ENCODE peak calls at places on chromosomes 6 and 20, in seven cellular contexts. U is cardiac muscle cell; H is RWPE1; P is CD8-positive, alpha-beta memory T cell; Y is GM23338; V is left lung; O is PC-9. A is an unnamed sample.
A peak's percentile ranks its signal among the peaks of the same experiment; 100 is the strongest.

GRCh38 chr6:37100740-37101139 is 69.2 kb upstream of the PIM1 start:
- DNase-seq in U (no peak), O (no peak), Y (no peak), V (no peak), H (no peak), P (no peak), A (no peak)

GRCh38 chr6:103079867-103080266 is 1686.4 kb downstream of the GRIK2 start:
- DNase-seq in P (no peak), O (no peak), V (no peak), H (no peak), U (no peak), Y (no peak), A (no peak)

GRCh38 chr20:57317789-57318371 is 11.7 kb upstream of the SPO11 start:
- DNase-seq in P (no peak), O (peak; percentile 15), U (no peak), H (no peak), Y (no peak), V (no peak), A (no peak)

GRCh38 chr6:8889514-8889913 is 454.2 kb upstream of the SLC35B3 start:
- DNase-seq in O (no peak), P (no peak), H (no peak), V (no peak), Y (no peak), U (no peak), A (no peak)

GRCh38 chr6:105675715-105676397 is 273.0 kb upstream of the PREP start:
- DNase-seq in P (no peak), Y (no peak), H (peak; percentile 68), O (no peak), V (no peak), U (no peak), A (no peak)

GRCh38 chr20:44166477-44166876 is 20.5 kb downstream of the JPH2 start:
- DNase-seq in P (no peak), Y (no peak), O (peak; percentile 57), H (no peak), V (no peak), U (peak; percentile 85), A (no peak)

GRCh38 chr20:35008411-35009342 is 53.0 kb downstream of the MYH7B start:
- DNase-seq in Y (no peak), H (no peak), V (peak; percentile 30), U (no peak), P (no peak), O (no peak), A (no peak)

GRCh38 chr6:99940582-99940981 is 53.4 kb downstream of the MCHR2 start:
- DNase-seq in U (no peak), Y (peak; percentile 15), H (no peak), O (no peak), V (no peak), P (no peak), A (no peak)

GRCh38 chr6:112150363-112150762 is 63.0 kb downstream of the FAM229B start:
- DNase-seq in Y (no peak), H (no peak), O (no peak), V (no peak), P (no peak), U (no peak), A (no peak)

GRCh38 chr6:99611148-99611547 is 4.5 kb downstream of the PRDM13 start:
- DNase-seq in H (no peak), O (no peak), P (no peak), U (no peak), Y (peak; percentile 37), V (no peak), A (no peak)

GRCh38 chr20:59015411-59015810 is 3.8 kb upstream of the TUBB1 start:
- DNase-seq in Y (no peak), H (no peak), U (no peak), V (no peak), P (no peak), O (no peak), A (no peak)

GRCh38 chr6:8794420-8794819 is 359.1 kb upstream of the SLC35B3 start:
- DNase-seq in H (no peak), P (no peak), O (no peak), U (no peak), Y (no peak), V (no peak), A (no peak)

GRCh38 chr6:153059757-153060156 is 57.2 kb upstream of the MTRF1L start:
- DNase-seq in H (no peak), Y (peak; percentile 44), U (no peak), V (no peak), O (no peak), P (no peak), A (no peak)

GRCh38 chr6:287500-287883 is 4.8 kb upstream of the DUSP22 start:
- DNase-seq in V (no peak), U (no peak), Y (no peak), P (no peak), H (no peak), O (no peak), A (no peak)

GRCh38 chr6:75345413-75345812 is 60.8 kb upstream of the TMEM30A start:
- DNase-seq in V (no peak), O (no peak), U (no peak), H (no peak), P (no peak), Y (no peak), A (no peak)

GRCh38 chr6:38279423-38279822 is 360.3 kb downstream of the BTBD9 start:
- DNase-seq in H (no peak), Y (no peak), V (no peak), P (no peak), U (peak; percentile 34), O (no peak), A (no peak)

GRCh38 chr6:148239215-148239614 is 103.4 kb upstream of the SASH1 start:
- DNase-seq in V (no peak), H (no peak), Y (no peak), O (peak; percentile 14), U (no peak), P (no peak), A (no peak)

DNA sequence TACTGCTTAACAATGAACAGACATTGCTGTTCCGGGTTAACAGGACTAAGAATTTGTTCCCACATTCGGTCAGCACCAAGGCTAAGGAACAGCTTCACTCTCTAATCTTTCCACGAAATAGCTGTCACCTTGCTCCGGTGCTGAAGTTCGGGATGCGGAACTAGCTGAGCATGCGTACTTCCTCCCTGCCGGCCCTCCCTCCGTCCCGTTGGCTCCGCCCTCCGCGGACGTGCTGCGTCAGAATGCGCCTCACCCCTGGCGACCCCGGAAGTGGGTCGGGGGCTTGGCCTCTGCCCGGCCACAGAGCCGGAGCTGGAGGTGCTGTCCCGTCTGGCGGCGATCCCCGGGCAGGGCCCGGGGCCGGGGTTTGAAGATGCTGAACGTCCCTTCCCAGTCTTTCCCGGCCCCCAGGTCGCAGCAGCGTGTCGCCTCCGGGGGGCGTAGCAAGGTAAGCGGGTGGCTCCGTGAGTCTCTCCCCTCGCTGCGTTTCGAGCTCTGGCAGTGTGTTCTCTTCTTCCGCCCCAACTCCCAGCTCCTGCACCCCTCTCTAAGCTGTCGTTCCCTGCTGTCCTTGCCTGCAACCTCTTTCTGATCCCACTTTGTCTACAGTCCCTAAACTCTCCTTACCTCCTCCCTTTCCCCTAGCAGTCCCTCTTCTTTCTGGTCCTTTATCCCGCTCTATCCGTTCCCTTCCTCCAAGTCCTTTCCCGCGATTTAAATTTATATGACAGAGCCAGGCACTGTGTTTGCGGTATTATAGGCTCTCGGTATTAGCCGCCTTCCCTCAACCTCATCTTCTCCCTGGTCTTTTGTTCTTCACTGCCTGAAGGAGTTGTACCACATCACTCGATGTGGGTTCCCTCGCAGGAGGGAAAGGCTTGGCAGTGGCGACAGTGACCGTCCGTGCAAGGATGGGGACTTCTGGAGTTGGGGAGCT is at the start of gene CYB5R4:
- DNase-seq in P (peak; percentile 87), H (peak; percentile 97), V (peak; percentile 96), O (peak; percentile 95), U (peak; percentile 97), Y (peak; percentile 98), A (peak; percentile 94)
- H3K27ac ChIP-seq in P (peak within 1 kb of the TSS; percentile 86), H (peak within 1 kb of the TSS; percentile 67), V (peak within 1 kb of the TSS; percentile 85), O (peak within 1 kb of the TSS; percentile 18), U (peak within 1 kb of the TSS; percentile 7), Y (no peak within 1 kb of the TSS), A (peak within 1 kb of the TSS; percentile 82)

DNA sequence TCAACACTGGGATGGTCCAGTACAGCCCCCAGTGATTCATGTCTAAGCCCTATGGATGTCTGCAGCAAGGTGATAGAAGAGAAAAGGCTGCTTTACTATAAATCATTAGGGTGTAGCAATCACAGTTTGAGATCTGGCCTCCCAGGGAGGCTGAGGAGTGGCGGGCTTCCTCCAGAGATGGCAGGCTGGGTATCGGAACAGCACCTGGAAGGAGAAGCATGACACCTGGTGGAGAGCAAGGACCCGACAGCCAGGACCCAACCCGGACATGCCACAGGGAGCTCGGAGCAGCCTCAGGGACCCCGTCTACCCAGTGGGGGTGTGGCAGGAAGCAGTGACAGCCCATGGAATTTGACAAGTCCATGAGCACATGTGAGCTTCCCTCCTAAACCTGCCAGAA is 114.8 kb upstream of the CD93 start:
- DNase-seq in P (no peak), V (peak; percentile 48), Y (peak; percentile 85), U (peak; percentile 58), O (peak; percentile 49), H (peak; percentile 81), A (no peak)
- H3K27ac ChIP-seq in P (no peak overlapping the region), V (no peak overlapping the region), Y (no peak overlapping the region), U (no peak overlapping the region), O (no peak overlapping the region), H (no peak overlapping the region), A (no peak overlapping the region)

DNA sequence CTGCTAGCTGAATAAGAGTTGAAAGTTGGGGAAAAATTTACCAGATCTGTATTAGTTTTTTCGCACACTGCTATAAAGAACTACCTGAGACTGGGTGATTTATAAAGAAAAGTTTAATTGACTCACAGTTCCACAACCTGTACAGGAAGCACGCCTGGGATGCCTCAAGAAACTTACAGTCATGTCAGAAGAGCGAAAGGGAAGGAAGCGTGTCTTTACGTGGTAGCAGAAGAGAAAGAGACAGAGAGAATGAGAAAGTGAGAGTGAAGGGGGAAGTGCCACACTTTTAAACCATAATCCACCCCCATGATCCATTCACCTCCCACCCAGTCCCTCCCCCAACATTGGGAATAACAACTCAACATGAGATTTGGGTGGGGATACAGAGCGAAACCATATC is 79.6 kb downstream of the KHDC1L start:
- DNase-seq in Y (no peak), P (no peak), U (no peak), H (no peak), O (no peak), V (no peak), A (no peak)
- H3K27ac ChIP-seq in Y (no peak overlapping the region), P (no peak overlapping the region), U (no peak overlapping the region), H (no peak overlapping the region), O (no peak overlapping the region), V (no peak overlapping the region), A (no peak overlapping the region)

GRCh38 chr6:111121789-111122350 is 34.6 kb downstream of the SLC16A10 start:
- DNase-seq in Y (no peak), U (no peak), O (no peak), H (no peak), P (no peak), V (no peak), A (no peak)
- H3K27ac ChIP-seq in Y (no peak overlapping the region), U (no peak overlapping the region), O (no peak overlapping the region), H (no peak overlapping the region), P (no peak overlapping the region), V (no peak overlapping the region), A (no peak overlapping the region)

A was measured in naive thymus-derived CD4-positive, alpha-beta T cell.